ENCODE peak calls at places on chromosomes 11 and 22, in four cellular contexts. O is mammary epithelial cell; Y is IMR-90; F is CD4-positive, CD25-positive, alpha-beta regulatory T cell. X is an unnamed sample.

GRCh38 chr22:22934543-22935055 is 47.0 kb downstream of the IGLL5 start:
- DNase-seq in O (no peak), Y (no peak), F (no peak), X (no peak)

GRCh38 chr11:93738647-93739081 is 2.6 kb downstream of the TAF1D start:
- DNase-seq in O (peak; percentile 41), Y (no peak), F (no peak), X (no peak)

GRCh38 chr11:72001255-72001654 is 2.5 kb downstream of the IL18BP start:
- DNase-seq in O (no peak), Y (no peak), F (no peak), X (no peak)

GRCh38 chr22:23836281-23836680 is 2.5 kb downstream of the DERL3 start:
- DNase-seq in O (no peak), Y (no peak), F (no peak), X (no peak)

GRCh38 chr22:37623075-37624016 is 14.7 kb downstream of the GGA1 start:
- DNase-seq in O (no peak), Y (peak; percentile 43), F (peak; percentile 77), X (no peak)

GRCh38 chr11:59173964-59174663 is 2.2 kb downstream of the DTX4 start:
- DNase-seq in O (peak; percentile 78), Y (peak; percentile 59), F (no peak), X (peak; percentile 84)

GRCh38 chr11:85893378-85893777 is 38.2 kb downstream of the CCDC83 start:
- DNase-seq in O (no peak), Y (no peak), F (no peak), X (no peak)

GRCh38 chr22:48254311-48254873 is 1491.9 kb downstream of the TBC1D22A start:
- DNase-seq in O (no peak), Y (no peak), F (no peak), X (no peak)

GRCh38 chr11:134469627-134470026 is 57.6 kb upstream of the B3GAT1 start:
- DNase-seq in O (no peak), Y (no peak), F (no peak), X (no peak)

GRCh38 chr11:1263036-1263435 is 40.2 kb downstream of the MUC5B start:
- DNase-seq in O (no peak), Y (no peak), F (no peak), X (no peak)

GRCh38 chr11:122253541-122254317 is 137.7 kb upstream of the BLID start:
- DNase-seq in O (no peak), Y (peak; percentile 52), F (no peak), X (peak; percentile 89)

GRCh38 chr11:95505927-95506426 is 275.0 kb upstream of the SESN3 start:
- DNase-seq in O (peak; percentile 74), Y (peak; percentile 52), F (no peak), X (no peak)

GRCh38 chr11:2150206-2150847 is 10.7 kb downstream of the INS start:
- DNase-seq in O (peak; percentile 25), Y (peak; percentile 59), F (no peak), X (no peak)

GRCh38 chr22:22431271-22432220 is 77.0 kb downstream of the ZNF280B start:
- DNase-seq in O (peak; percentile 25), Y (peak; percentile 34), F (peak; percentile 24), X (no peak)

GRCh38 chr22:31082606-31083376 is 1.7 kb downstream of the SMTN start:
- DNase-seq in O (peak; percentile 62), Y (peak; percentile 64), F (peak; percentile 28), X (peak; percentile 56)

GRCh38 chr11:128039140-128040021 is 548.0 kb downstream of the ETS1 start:
- DNase-seq in O (peak; percentile 88), Y (peak; percentile 82), F (peak; percentile 77), X (no peak)

GRCh38 chr11:116731097-116731761 is 41.6 kb downstream of the BUD13 start:
- DNase-seq in O (no peak), Y (peak; percentile 10), F (no peak), X (no peak)

GRCh38 chr11:44266056-44266780 is 43.7 kb downstream of the ALX4 start:
- DNase-seq in O (no peak), Y (no peak), F (no peak), X (no peak)

GRCh38 chr11:94183886-94184264 is 55.2 kb downstream of the PANX1 start:
- DNase-seq in O (peak; percentile 48), Y (peak; percentile 67), F (no peak), X (peak; percentile 52)

GRCh38 chr11:11208994-11209393 is 144.1 kb downstream of the CSNK2A3 start:
- DNase-seq in O (no peak), Y (no peak), F (no peak), X (no peak)

GRCh38 chr22:46574993-46575914 is 37.8 kb upstream of the CELSR1 start:
- DNase-seq in O (peak; percentile 33), Y (no peak), F (no peak), X (no peak)

GRCh38 chr11:102840018-102840417 is 3.4 kb downstream of the MMP3 start:
- DNase-seq in O (no peak), Y (no peak), F (no peak), X (no peak)

GRCh38 chr11:85531498-85531897 is 95.6 kb downstream of the DLG2 start:
- DNase-seq in O (no peak), Y (no peak), F (no peak), X (no peak)

GRCh38 chr11:123251656-123252344 is 56.8 kb upstream of the CLMP start:
- DNase-seq in O (no peak), Y (peak; percentile 63), F (no peak), X (no peak)

GRCh38 chr22:47107431-47107830 is 345.0 kb downstream of the TBC1D22A start:
- DNase-seq in O (peak; percentile 67), Y (peak; percentile 88), F (no peak), X (peak; percentile 59)

GRCh38 chr11:118126082-118126838 is 26.4 kb downstream of the SCN4B start:
- DNase-seq in O (peak; percentile 66), Y (no peak), F (no peak), X (peak; percentile 43)
- H3K27ac ChIP-seq in O (no peak overlapping the region), Y (no peak overlapping the region), F (no peak overlapping the region), X (no peak overlapping the region)

GRCh38 chr11:69442012-69442806 is 39.3 kb upstream of the LINC01488 start:
- DNase-seq in O (peak; percentile 90), Y (no peak), F (no peak), X (peak; percentile 59)
- H3K27me3 ChIP-seq in O (no peaks in the 10 kb centered on the region), Y (no peaks in the 10 kb centered on the region), F (no peaks in the 10 kb centered on the region), X (no peaks in the 10 kb centered on the region)

GRCh38 chr22:20532256-20532993 is 25.0 kb downstream of the MED15 start:
- DNase-seq in O (no peak), Y (no peak), F (no peak), X (no peak)
- H3K27ac ChIP-seq in O (peak overlapping the region; percentile 98), Y (peak overlapping the region; percentile 91), F (no peak overlapping the region), X (peak overlapping the region; percentile 96)

GRCh38 chr11:60952742-60953170 is 780 bp upstream of the SLC15A3 start:
- DNase-seq in O (no peak), Y (no peak), F (no peak), X (no peak)
- H3K27me3 ChIP-seq in O (peaks cover 4% of the 10 kb centered on the region), Y (peaks cover 3% of the 10 kb centered on the region), F (peaks cover 5% of the 10 kb centered on the region), X (peaks cover 13% of the 10 kb centered on the region)

GRCh38 chr11:60563553-60564235 is 48.5 kb downstream of the MS4A13 start:
- DNase-seq in O (peak; percentile 65), Y (no peak), F (no peak), X (peak; percentile 22)
- H3K27ac ChIP-seq in O (peak overlapping the region; percentile 29), Y (no peak overlapping the region), F (no peak overlapping the region), X (no peak overlapping the region)

GRCh38 chr11:13000721-13001120 is 8.4 kb upstream of the RASSF10 start:
- DNase-seq in O (no peak), Y (no peak), F (no peak), X (no peak)
- H3K27me3 ChIP-seq in O (no peaks in the 10 kb centered on the region), Y (peaks cover 44% of the 10 kb centered on the region), F (peaks cover 5% of the 10 kb centered on the region), X (no peaks in the 10 kb centered on the region)

GRCh38 chr22:39469326-39469680 is 12.5 kb downstream of the MGAT3 start:
- DNase-seq in O (no peak), Y (no peak), F (no peak), X (no peak)

GRCh38 chr22:39469681-39470461 is 13.1 kb downstream of the MGAT3 start:
- DNase-seq in O (no peak), Y (no peak), F (no peak), X (no peak)

GRCh38 chr22:39466228-39467006 is 9.6 kb downstream of the MGAT3 start:
- DNase-seq in O (no peak), Y (no peak), F (no peak), X (no peak)

GRCh38 chr22:39468487-39469325 is 11.9 kb downstream of the MGAT3 start:
- DNase-seq in O (no peak), Y (no peak), F (no peak), X (no peak)

GRCh38 chr22:39467390-39467901 is 10.6 kb downstream of the MGAT3 start:
- DNase-seq in O (no peak), Y (no peak), F (no peak), X (no peak)
- H3K27ac ChIP-seq in O (no peak overlapping the region), Y (no peak overlapping the region), F (no peak overlapping the region), X (no peak overlapping the region)